ENCODE peak calls at places on chromosomes 11 and 22, in six cellular contexts. One of them, this sample, is unnamed.

GRCh38 chr22:43342347-43343261 is 568 bp downstream of the SCUBE1 start:
- DNase-seq in BJ: no peak
- DNase-seq in cardiac fibroblast: no peak
- DNase-seq in ovary: no peak
- DNase-seq in Caco-2: no peak
- DNase-seq in GM20000: no peak
- DNase-seq in this sample: no peak

GRCh38 chr11:116696381-116696941 is 76.3 kb downstream of the BUD13 start:
- DNase-seq in Caco-2: no peak
- DNase-seq in cardiac fibroblast: peak
- DNase-seq in GM20000: no peak
- DNase-seq in BJ: no peak
- DNase-seq in ovary: no peak
- DNase-seq in this sample: peak

GRCh38 chr11:35887737-35888136 is 56.1 kb upstream of the LDLRAD3 start:
- DNase-seq in ovary: no peak
- DNase-seq in GM20000: no peak
- DNase-seq in BJ: no peak
- DNase-seq in Caco-2: no peak
- DNase-seq in cardiac fibroblast: no peak
- DNase-seq in this sample: no peak

GRCh38 chr11:108975641-108976071 is 310.8 kb downstream of the DDX10 start:
- DNase-seq in GM20000: no peak
- DNase-seq in ovary: no peak
- DNase-seq in BJ: no peak
- DNase-seq in cardiac fibroblast: no peak
- DNase-seq in Caco-2: no peak
- DNase-seq in this sample: no peak

GRCh38 chr11:68213135-68213515 is at the start of gene KMT5B:
- DNase-seq in GM20000: peak
- DNase-seq in BJ: no peak
- DNase-seq in Caco-2: peak
- DNase-seq in ovary: peak
- DNase-seq in cardiac fibroblast: peak
- DNase-seq in this sample: peak

GRCh38 chr11:67195971-67196418 is 70.3 kb upstream of the GRK2 start:
- DNase-seq in ovary: no peak
- DNase-seq in cardiac fibroblast: no peak
- DNase-seq in BJ: peak
- DNase-seq in GM20000: no peak
- DNase-seq in Caco-2: peak
- DNase-seq in this sample: peak

GRCh38 chr11:111428113-111428876 is 49.2 kb upstream of the POU2AF1 start:
- DNase-seq in ovary: no peak
- DNase-seq in Caco-2: no peak
- DNase-seq in cardiac fibroblast: no peak
- DNase-seq in GM20000: no peak
- DNase-seq in BJ: no peak
- DNase-seq in this sample: no peak

GRCh38 chr22:35894464-35894878 is 134.2 kb downstream of the RBFOX2 start:
- DNase-seq in BJ: no peak
- DNase-seq in ovary: peak
- DNase-seq in cardiac fibroblast: no peak
- DNase-seq in GM20000: no peak
- DNase-seq in Caco-2: no peak
- DNase-seq in this sample: no peak

GRCh38 chr22:38858492-38858891 is 13.5 kb downstream of the CBX6 start:
- DNase-seq in Caco-2: no peak
- DNase-seq in ovary: no peak
- DNase-seq in GM20000: no peak
- DNase-seq in cardiac fibroblast: no peak
- DNase-seq in BJ: no peak
- DNase-seq in this sample: no peak

GRCh38 chr11:97729546-97730272 is 1291.0 kb upstream of the CNTN5 start:
- DNase-seq in Caco-2: no peak
- DNase-seq in GM20000: no peak
- DNase-seq in BJ: no peak
- DNase-seq in ovary: no peak
- DNase-seq in cardiac fibroblast: peak
- DNase-seq in this sample: no peak

GRCh38 chr11:66951927-66952337 is 6.3 kb downstream of the PC start:
- DNase-seq in BJ: no peak
- DNase-seq in ovary: no peak
- DNase-seq in GM20000: no peak
- DNase-seq in cardiac fibroblast: no peak
- DNase-seq in Caco-2: no peak
- DNase-seq in this sample: peak

GRCh38 chr11:2780850-2781412 is 81.1 kb upstream of the KCNQ1OT1 start:
- DNase-seq in Caco-2: no peak
- DNase-seq in BJ: no peak
- DNase-seq in ovary: no peak
- DNase-seq in cardiac fibroblast: no peak
- DNase-seq in GM20000: no peak
- DNase-seq in this sample: no peak

GRCh38 chr11:82864268-82864667 is 36.0 kb downstream of the PRCP start:
- DNase-seq in ovary: peak
- DNase-seq in Caco-2: peak
- DNase-seq in GM20000: peak
- DNase-seq in cardiac fibroblast: peak
- DNase-seq in BJ: no peak
- DNase-seq in this sample: peak

GRCh38 chr11:110710520-110711381 is 1.5 kb downstream of the ARHGAP20 start:
- DNase-seq in ovary: peak
- DNase-seq in GM20000: peak
- DNase-seq in Caco-2: peak
- DNase-seq in cardiac fibroblast: peak
- DNase-seq in BJ: no peak
- DNase-seq in this sample: no peak

GRCh38 chr22:41966607-41967240 is 2.5 kb upstream of the SEPTIN3 start:
- DNase-seq in cardiac fibroblast: peak
- DNase-seq in Caco-2: peak
- DNase-seq in ovary: no peak
- DNase-seq in GM20000: peak
- DNase-seq in BJ: peak
- DNase-seq in this sample: peak

GRCh38 chr11:48093323-48093722 is 113.0 kb downstream of the PTPRJ start:
- DNase-seq in Caco-2: no peak
- DNase-seq in GM20000: no peak
- DNase-seq in ovary: no peak
- DNase-seq in BJ: no peak
- DNase-seq in cardiac fibroblast: no peak
- DNase-seq in this sample: no peak

GRCh38 chr22:35961480-35961902 is 67.1 kb downstream of the RBFOX2 start:
- DNase-seq in ovary: peak
- DNase-seq in Caco-2: no peak
- DNase-seq in cardiac fibroblast: peak
- DNase-seq in BJ: no peak
- DNase-seq in GM20000: no peak
- DNase-seq in this sample: peak

GRCh38 chr22:38843716-38844660 is at the start of gene NPTXR:
- DNase-seq in cardiac fibroblast: no peak
- DNase-seq in ovary: peak
- DNase-seq in Caco-2: peak
- DNase-seq in GM20000: peak
- DNase-seq in BJ: no peak
- DNase-seq in this sample: peak

GRCh38 chr11:22471405-22471804 is 133.2 kb downstream of the SLC17A6 start:
- DNase-seq in Caco-2: no peak
- DNase-seq in GM20000: no peak
- DNase-seq in cardiac fibroblast: no peak
- DNase-seq in ovary: no peak
- DNase-seq in BJ: no peak
- DNase-seq in this sample: no peak

DNA sequence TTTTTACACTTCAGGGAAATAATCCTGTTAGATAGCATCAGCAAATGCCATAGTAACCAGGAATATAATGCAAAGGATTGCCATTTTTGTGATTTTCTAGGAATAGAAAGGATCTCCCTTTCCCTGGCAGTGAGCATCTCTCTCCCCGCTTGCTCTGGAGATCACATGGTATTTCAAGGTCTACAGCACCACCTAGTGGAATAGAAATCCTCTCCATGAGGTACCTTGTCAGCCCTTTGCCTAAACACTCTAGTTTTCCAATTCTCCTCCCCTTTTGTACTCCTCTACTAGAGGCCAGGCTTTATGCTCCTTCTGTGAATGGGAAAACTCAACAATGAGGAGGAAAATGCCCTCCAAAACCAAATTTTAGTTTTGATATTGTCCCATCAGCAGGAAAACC is 78.4 kb downstream of the XRRA1 start:
- DNase-seq in GM20000: no peak
- DNase-seq in ovary: no peak
- DNase-seq in cardiac fibroblast: peak
- DNase-seq in Caco-2: peak
- DNase-seq in BJ: no peak
- DNase-seq in this sample: peak
- TF ChIP-seq CTCF in GM20000: peak
- TF ChIP-seq CTCF in ovary: no peak
- TF ChIP-seq CTCF in cardiac fibroblast: peak
- TF ChIP-seq CTCF in Caco-2: peak
- TF ChIP-seq CTCF in BJ: peak
- TF ChIP-seq CTCF in this sample: peak

GRCh38 chr11:8105666-8106065 is 24.7 kb downstream of the TUB start:
- DNase-seq in BJ: no peak
- DNase-seq in ovary: no peak
- DNase-seq in Caco-2: no peak
- DNase-seq in GM20000: no peak
- DNase-seq in cardiac fibroblast: no peak
- DNase-seq in this sample: no peak
- TF ChIP-seq CTCF in BJ: no peak
- TF ChIP-seq CTCF in ovary: no peak
- TF ChIP-seq CTCF in Caco-2: no peak
- TF ChIP-seq CTCF in GM20000: no peak
- TF ChIP-seq CTCF in cardiac fibroblast: no peak
- TF ChIP-seq CTCF in this sample: no peak

GRCh38 chr11:45145421-45146071 is 893 bp upstream of the PRDM11 start:
- DNase-seq in cardiac fibroblast: peak
- DNase-seq in BJ: no peak
- DNase-seq in GM20000: no peak
- DNase-seq in Caco-2: no peak
- DNase-seq in ovary: peak
- DNase-seq in this sample: peak

GRCh38 chr11:45148276-45148675 is 1.8 kb downstream of the PRDM11 start:
- DNase-seq in GM20000: no peak
- DNase-seq in ovary: no peak
- DNase-seq in BJ: no peak
- DNase-seq in Caco-2: no peak
- DNase-seq in cardiac fibroblast: no peak
- DNase-seq in this sample: no peak

GRCh38 chr11:45147871-45148270 is 1.4 kb downstream of the PRDM11 start:
- DNase-seq in Caco-2: no peak
- DNase-seq in GM20000: no peak
- DNase-seq in BJ: no peak
- DNase-seq in ovary: no peak
- DNase-seq in cardiac fibroblast: no peak
- DNase-seq in this sample: no peak

GRCh38 chr11:45146072-45147016 is at the start of gene PRDM11:
- DNase-seq in Caco-2: peak
- DNase-seq in cardiac fibroblast: peak
- DNase-seq in ovary: peak
- DNase-seq in BJ: no peak
- DNase-seq in GM20000: no peak
- DNase-seq in this sample: peak

DNA sequence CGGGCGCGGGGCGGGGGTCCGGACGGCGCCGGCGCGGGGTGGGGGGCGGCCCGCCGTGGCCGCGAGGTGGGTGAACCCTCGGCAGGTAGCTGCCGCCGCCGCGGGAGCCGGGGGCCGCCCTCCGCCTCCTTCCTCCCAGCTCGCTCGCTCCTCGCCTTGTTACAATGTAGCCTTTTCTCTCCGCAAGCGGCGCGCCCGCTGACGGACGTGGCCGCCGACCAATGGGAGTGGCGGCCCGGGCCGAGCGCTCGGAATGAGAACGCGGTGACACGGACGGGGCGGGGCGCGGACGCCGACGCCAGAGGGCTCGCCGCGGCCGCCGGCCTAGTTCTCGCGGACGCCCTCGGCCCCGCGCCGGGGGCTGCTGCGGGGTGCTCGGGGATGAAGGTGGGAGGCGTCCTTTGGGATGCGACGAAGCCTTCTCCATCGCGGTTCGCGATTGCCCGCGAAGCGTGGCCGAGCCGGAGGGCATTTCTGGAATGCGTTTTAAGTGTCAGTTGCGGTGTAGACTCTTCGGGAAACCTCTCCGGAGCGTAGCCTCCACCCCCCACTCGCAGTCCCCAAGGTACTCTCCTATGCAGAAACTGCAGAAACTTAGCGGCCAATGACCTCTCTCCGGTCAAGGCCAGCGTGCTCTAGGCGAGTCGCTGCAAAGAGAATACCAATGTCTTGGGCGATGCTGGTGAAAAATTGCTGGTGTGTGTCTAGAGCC is 734 bp downstream of the PRDM11 start:
- DNase-seq in ovary: peak
- DNase-seq in Caco-2: peak
- DNase-seq in BJ: peak
- DNase-seq in GM20000: peak
- DNase-seq in cardiac fibroblast: peak
- DNase-seq in this sample: peak
- TF ChIP-seq CTCF in ovary: no peak
- TF ChIP-seq CTCF in Caco-2: no peak
- TF ChIP-seq CTCF in BJ: no peak
- TF ChIP-seq CTCF in GM20000: no peak
- TF ChIP-seq CTCF in cardiac fibroblast: no peak
- TF ChIP-seq CTCF in this sample: no peak

DNA sequence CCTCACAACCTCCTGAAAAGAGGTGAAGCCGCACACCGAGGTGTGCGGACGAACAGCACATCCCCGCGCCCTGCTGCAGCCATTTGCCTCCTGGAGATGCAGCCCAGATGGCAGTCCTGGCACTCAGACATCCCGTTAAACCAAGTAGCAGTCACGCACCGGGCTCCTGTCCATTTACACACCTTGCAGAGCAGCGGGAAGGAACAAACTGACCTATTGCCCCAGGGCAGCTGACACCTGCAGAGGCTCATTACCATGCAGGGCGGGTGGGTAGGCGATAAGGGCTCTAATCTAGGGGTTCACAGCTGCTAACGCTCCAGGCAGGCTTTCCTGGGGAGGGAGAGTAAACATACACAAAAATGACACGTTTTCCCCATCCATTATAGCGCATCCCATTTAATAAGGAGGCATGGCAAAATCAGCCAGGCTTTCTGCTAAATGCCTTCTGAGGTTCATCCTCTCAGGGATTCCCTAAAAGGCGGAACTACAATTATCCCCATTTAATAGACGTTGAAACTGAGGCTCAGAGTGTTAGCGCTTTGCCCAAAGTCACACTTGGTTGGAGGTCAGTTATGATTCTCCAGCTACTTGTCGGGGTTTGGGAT is 788 bp upstream of the EHBP1L1 start:
- DNase-seq in GM20000: peak
- DNase-seq in ovary: no peak
- DNase-seq in Caco-2: peak
- DNase-seq in cardiac fibroblast: peak
- DNase-seq in BJ: no peak
- DNase-seq in this sample: no peak
- TF ChIP-seq CTCF in GM20000: no peak
- TF ChIP-seq CTCF in ovary: no peak
- TF ChIP-seq CTCF in Caco-2: no peak
- TF ChIP-seq CTCF in cardiac fibroblast: no peak
- TF ChIP-seq CTCF in BJ: no peak
- TF ChIP-seq CTCF in this sample: no peak

GRCh38 chr22:50717709-50718351 is 20.2 kb upstream of the ACR start:
- DNase-seq in ovary: no peak
- DNase-seq in BJ: no peak
- DNase-seq in GM20000: no peak
- DNase-seq in Caco-2: no peak
- DNase-seq in cardiac fibroblast: no peak
- DNase-seq in this sample: no peak
- TF ChIP-seq CTCF in ovary: no peak
- TF ChIP-seq CTCF in BJ: no peak
- TF ChIP-seq CTCF in GM20000: no peak
- TF ChIP-seq CTCF in Caco-2: no peak
- TF ChIP-seq CTCF in cardiac fibroblast: no peak
- TF ChIP-seq CTCF in this sample: no peak

This sample was measured in AG10803.